ENCODE peak calls at places on chromosome 3, in nine cellular contexts. O, C, S, P, Y, A, H, T and Q are unnamed samples.

GRCh38 chr3:9808345-9809037 is 1.6 kb upstream of the TTLL3 start:
- DNase-seq in S (peak; percentile 37), O (peak; percentile 29), P (no peak), Y (peak; percentile 57), A (peak; percentile 68), H (no peak), T (peak; percentile 27), C (peak; percentile 29), Q (peak; percentile 21)

GRCh38 chr3:35067750-35068149 is 571.6 kb upstream of the ARPP21 start:
- DNase-seq in T (no peak), Y (no peak), S (no peak), P (no peak), A (no peak), O (no peak), H (no peak), C (no peak), Q (no peak)

GRCh38 chr3:127091376-127091775 is 101.6 kb upstream of the PRR23E start:
- DNase-seq in A (no peak), Y (no peak), C (no peak), P (no peak), H (no peak), S (peak; percentile 51), T (no peak), O (no peak), Q (no peak)

GRCh38 chr3:41681479-41681878 is 280.4 kb downstream of the ULK4 start:
- DNase-seq in C (peak; percentile 8), T (peak; percentile 83), S (no peak), A (peak; percentile 87), H (no peak), O (no peak), P (no peak), Y (no peak), Q (no peak)

GRCh38 chr3:133888739-133889340 is 6.8 kb downstream of the RAB6B start:
- DNase-seq in C (peak; percentile 13), P (no peak), T (no peak), S (peak; percentile 40), A (no peak), O (no peak), H (no peak), Y (no peak), Q (no peak)

GRCh38 chr3:15277861-15278260 is 54.5 kb downstream of the SH3BP5 start:
- DNase-seq in Y (no peak), C (no peak), S (no peak), P (no peak), H (no peak), T (no peak), A (no peak), O (no peak), Q (no peak)

GRCh38 chr3:142656595-142656994 is 60.4 kb downstream of the PLS1 start:
- DNase-seq in O (no peak), A (no peak), S (no peak), C (no peak), T (no peak), Y (no peak), P (no peak), H (no peak), Q (no peak)

GRCh38 chr3:119660474-119661150 is at the start of gene POPDC2:
- DNase-seq in Y (no peak), P (no peak), T (peak; percentile 37), S (peak; percentile 74), A (no peak), O (no peak), C (no peak), H (no peak), Q (no peak)

GRCh38 chr3:68986496-68987208 is 26.8 kb downstream of the EOGT start:
- DNase-seq in T (no peak), C (no peak), A (no peak), H (no peak), O (no peak), P (no peak), Y (no peak), S (no peak), Q (no peak)

GRCh38 chr3:13812039-13812438 is 67.8 kb downstream of the WNT7A start:
- DNase-seq in P (no peak), A (no peak), H (peak; percentile 43), S (peak; percentile 32), O (no peak), T (no peak), Y (no peak), C (no peak), Q (no peak)

GRCh38 chr3:37546876-37547275 is 314.8 kb upstream of the CTDSPL start:
- DNase-seq in C (no peak), S (no peak), T (peak; percentile 23), Y (no peak), P (no peak), H (no peak), A (peak; percentile 36), O (no peak), Q (no peak)

GRCh38 chr3:44442591-44443309 is 34.7 kb downstream of the ZNF445 start:
- DNase-seq in O (no peak), H (no peak), Y (no peak), C (no peak), A (no peak), P (no peak), S (no peak), T (no peak), Q (no peak)

GRCh38 chr3:185129051-185129450 is 23.8 kb downstream of the C3orf70 start:
- DNase-seq in S (no peak), O (no peak), T (no peak), C (no peak), Y (no peak), A (no peak), H (no peak), P (no peak), Q (no peak)

GRCh38 chr3:187064210-187065115 is 74.8 kb downstream of the RPL39L start:
- DNase-seq in T (peak; percentile 44), Y (no peak), O (no peak), H (no peak), A (peak; percentile 19), S (no peak), C (no peak), P (no peak), Q (no peak)

GRCh38 chr3:56801151-56801596 is 575 bp downstream of the ARHGEF3 start:
- DNase-seq in C (no peak), A (no peak), O (peak; percentile 32), H (no peak), T (no peak), S (no peak), Y (peak; percentile 27), P (no peak), Q (no peak)

GRCh38 chr3:52128118-52128683 is 26.0 kb downstream of the POC1A start:
- DNase-seq in P (no peak), A (peak; percentile 75), H (no peak), O (peak; percentile 79), S (no peak), T (peak; percentile 63), C (no peak), Y (no peak), Q (no peak)

GRCh38 chr3:134446800-134447199 is 39.0 kb downstream of the ANAPC13 start:
- DNase-seq in C (no peak), T (peak; percentile 55), A (peak; percentile 71), H (no peak), O (peak; percentile 35), Y (no peak), P (no peak), S (no peak), Q (no peak)

GRCh38 chr3:195508185-195508584 is 34.9 kb downstream of the PPP1R2 start:
- DNase-seq in Y (no peak), O (peak; percentile 0), C (no peak), T (no peak), P (no peak), S (no peak), A (no peak), H (no peak), Q (no peak)

GRCh38 chr3:183991403-183991802 is 26.3 kb downstream of the ABCC5 start:
- DNase-seq in H (no peak), P (no peak), A (no peak), O (no peak), Y (no peak), T (no peak), C (no peak), S (no peak), Q (no peak)

GRCh38 chr3:122619040-122619439 is 41.6 kb downstream of the PARP15 start:
- DNase-seq in A (no peak), T (no peak), C (no peak), P (no peak), H (no peak), O (no peak), S (no peak), Y (no peak), Q (no peak)

GRCh38 chr3:139110072-139110830 is 65.6 kb upstream of the PRR23C start:
- DNase-seq in A (no peak), S (no peak), T (no peak), Y (no peak), O (no peak), H (no peak), P (no peak), C (no peak), Q (no peak)

GRCh38 chr3:16370872-16371740 is 106.1 kb downstream of the OXNAD1 start:
- DNase-seq in T (peak; percentile 43), A (no peak), S (no peak), H (no peak), Y (no peak), C (peak; percentile 15), O (no peak), P (no peak), Q (no peak)

GRCh38 chr3:35389907-35390306 is 249.4 kb upstream of the ARPP21 start:
- DNase-seq in Y (no peak), S (no peak), A (no peak), O (no peak), P (no peak), H (no peak), T (no peak), C (no peak), Q (no peak)

GRCh38 chr3:197700095-197700494 is 36.6 kb downstream of the RUBCN start:
- DNase-seq in Y (no peak), H (no peak), C (no peak), O (no peak), P (no peak), S (no peak), A (peak; percentile 55), T (no peak), Q (no peak)

GRCh38 chr3:61357902-61358301 is 106.7 kb upstream of the FHIT start:
- DNase-seq in O (no peak), A (no peak), Y (no peak), S (no peak), H (no peak), P (no peak), T (no peak), C (no peak), Q (no peak)